ENCODE peak calls at places on chromosomes 2 and 18, in six cellular contexts. E is A549, J is GM12878, B is upper lobe of left lung, D is HepG2, Z is K562. H is an unnamed sample.

GRCh38 chr2:134712736-134713495 is 5.9 kb downstream of the TMEM163 start:
- ATAC-seq in J (no peak), B (peak; percentile 40), D (no peak), Z (no peak), E (no peak), H (no peak)

GRCh38 chr18:63980896-63981454 is 11.1 kb downstream of the SERPINB8 start:
- ATAC-seq in J (no peak), E (no peak), Z (no peak), D (no peak), B (peak; percentile 28), H (no peak)

GRCh38 chr2:19312949-19313348 is 45.5 kb downstream of the OSR1 start:
- ATAC-seq in D (peak; percentile 98), J (peak; percentile 81), E (peak; percentile 84), B (no peak), Z (no peak), H (no peak)

GRCh38 chr18:10893761-10894160 is 255.6 kb downstream of the PIEZO2 start:
- ATAC-seq in Z (no peak), J (no peak), E (no peak), B (no peak), D (no peak), H (no peak)

GRCh38 chr2:3062476-3063260 is 314.9 kb downstream of the EIPR1 start:
- ATAC-seq in B (peak; percentile 12), Z (peak; percentile 63), E (peak; percentile 41), J (no peak), D (peak; percentile 59), H (no peak)

GRCh38 chr2:162333968-162334367 is 10.0 kb upstream of the GCA start:
- ATAC-seq in D (peak; percentile 95), E (peak; percentile 90), Z (no peak), J (peak; percentile 91), B (peak; percentile 55), H (no peak)

GRCh38 chr2:26692814-26693286 is 328 bp downstream of the KCNK3 start:
- ATAC-seq in D (no peak), Z (no peak), J (no peak), E (peak; percentile 18), B (no peak), H (peak; percentile 42)

GRCh38 chr2:216644846-216645635 is 11.8 kb downstream of the IGFBP2 start:
- ATAC-seq in Z (no peak), D (no peak), E (no peak), B (no peak), J (no peak), H (no peak)

GRCh38 chr2:128753321-128753720 is 434.7 kb upstream of the HS6ST1 start:
- ATAC-seq in B (no peak), J (no peak), E (no peak), Z (no peak), D (no peak), H (no peak)

GRCh38 chr2:163735692-163736432 is at the start of gene FIGN:
- ATAC-seq in Z (peak; percentile 56), D (peak; percentile 95), E (peak; percentile 88), J (peak; percentile 49), B (peak; percentile 95), H (peak; percentile 84)

GRCh38 chr2:120558892-120559291 is 176.8 kb upstream of the GLI2 start:
- ATAC-seq in B (no peak), D (no peak), J (no peak), E (no peak), Z (no peak), H (no peak)

GRCh38 chr2:172408143-172408766 is 19.1 kb upstream of the ITGA6 start:
- ATAC-seq in J (no peak), Z (no peak), B (no peak), E (no peak), D (no peak), H (no peak)

GRCh38 chr2:27152102-27152795 is 3.4 kb downstream of the TCF23 start:
- ATAC-seq in E (peak; percentile 68), B (no peak), J (no peak), Z (peak; percentile 77), D (peak; percentile 92), H (no peak)

GRCh38 chr2:216608525-216608924 is 24.7 kb upstream of the IGFBP2 start:
- ATAC-seq in Z (no peak), E (no peak), B (no peak), J (no peak), D (no peak), H (no peak)

GRCh38 chr18:63138469-63139340 is 180.9 kb downstream of the BCL2 start:
- ATAC-seq in J (peak; percentile 58), E (no peak), D (no peak), B (peak; percentile 21), Z (peak; percentile 74), H (no peak)

GRCh38 chr2:66962625-66963207 is 434.4 kb upstream of the ETAA1 start:
- ATAC-seq in Z (no peak), D (no peak), J (no peak), E (no peak), B (no peak), H (peak; percentile 61)

GRCh38 chr2:45210466-45211195 is 201.4 kb upstream of the SIX2 start:
- ATAC-seq in D (no peak), E (no peak), Z (peak; percentile 79), B (peak; percentile 20), J (no peak), H (no peak)

GRCh38 chr2:200314976-200315567 is 8.6 kb downstream of the SPATS2L start:
- ATAC-seq in Z (no peak), E (no peak), D (no peak), B (no peak), J (no peak), H (no peak)

GRCh38 chr2:202032841-202033316 is 776 bp upstream of the FZD7 start:
- ATAC-seq in D (peak; percentile 33), B (peak; percentile 59), J (peak; percentile 55), Z (peak; percentile 64), E (peak; percentile 69), H (peak; percentile 30)
- TF ChIP-seq POLR2A in D (no peak), B (no peak), J (no peak), Z (no peak), E (no peak), H (no peak)

GRCh38 chr2:67996772-67997527 is 65.9 kb downstream of the C1D start:
- ATAC-seq in B (no peak), J (no peak), E (no peak), D (no peak), Z (no peak), H (no peak)
- TF ChIP-seq EP300 in B (no peak), J (no peak), E (no peak), D (no peak), Z (no peak), H (no peak)

DNA sequence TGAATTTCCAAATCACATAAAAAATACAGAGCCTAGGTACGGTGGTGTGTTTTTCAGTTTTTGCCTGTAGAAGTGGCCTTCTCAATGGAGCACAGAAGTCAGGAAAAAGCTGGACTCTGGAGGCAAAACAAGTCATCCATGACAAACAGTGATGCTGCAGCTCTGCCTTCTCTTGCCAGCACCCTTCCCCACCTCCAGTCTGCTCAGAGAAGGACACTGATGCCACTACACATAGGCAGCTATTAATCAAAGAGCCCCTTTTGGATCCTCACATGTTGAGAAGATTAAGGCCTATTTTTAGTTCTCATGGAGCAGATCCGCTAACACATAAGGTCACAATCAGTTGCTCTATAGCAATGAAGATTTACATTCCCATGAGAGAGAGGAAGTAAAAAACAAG is 181.6 kb upstream of the GALNT5 start:
- ATAC-seq in J (peak; percentile 25), E (no peak), D (no peak), B (no peak), Z (no peak), H (no peak)
- TF ChIP-seq CTCF in J (no peak), E (no peak), D (no peak), B (no peak), Z (no peak), H (no peak)

GRCh38 chr2:208020253-208020652 is 5.1 kb downstream of the PLEKHM3 start:
- ATAC-seq in E (no peak), B (no peak), D (no peak), Z (no peak), J (no peak), H (no peak)

GRCh38 chr2:208025814-208026184 is 472 bp upstream of the PLEKHM3 start:
- ATAC-seq in B (peak; percentile 13), D (peak; percentile 40), J (peak; percentile 30), E (peak; percentile 16), Z (peak; percentile 9), H (peak; percentile 6)

DNA sequence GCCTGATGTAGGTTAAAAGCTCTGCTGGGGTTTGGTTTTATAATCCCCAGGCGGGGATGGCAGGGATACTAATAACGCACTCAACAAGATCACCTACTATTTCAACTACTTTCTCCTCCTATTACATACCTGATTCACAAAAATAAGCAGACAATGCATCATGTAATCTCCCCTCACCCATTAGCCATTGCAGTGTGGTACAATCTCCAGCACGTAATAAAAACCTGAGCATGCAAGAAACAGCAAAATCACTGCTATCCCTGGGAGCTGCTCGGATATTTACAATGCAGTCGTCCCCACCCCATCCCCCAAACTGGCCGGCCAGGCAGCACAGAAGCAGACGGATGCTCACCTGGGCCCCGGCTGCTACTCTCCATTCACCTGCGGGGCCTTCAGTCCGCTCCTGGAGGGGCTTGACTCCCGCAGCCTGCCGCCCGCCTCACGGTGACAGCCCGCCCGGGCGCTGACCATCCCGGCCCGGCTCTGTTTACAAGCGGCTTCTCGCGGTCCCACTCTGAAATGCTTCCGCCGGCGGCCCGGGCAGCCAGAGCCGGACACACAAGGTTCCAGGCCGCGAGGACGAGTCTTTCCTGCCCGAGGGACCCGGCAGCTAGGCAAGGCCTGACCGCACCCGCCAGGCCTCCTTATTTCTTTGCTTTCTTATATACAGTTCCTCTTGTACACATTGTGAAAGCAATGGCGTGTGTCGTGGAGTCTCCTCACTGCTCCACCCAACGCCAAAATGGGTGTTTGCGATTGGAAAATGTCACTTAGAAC is at the start of gene PLEKHM3:
- ATAC-seq in Z (peak; percentile 98), B (peak; percentile 99), D (peak; percentile 98), J (peak; percentile 97), E (peak; percentile 99), H (peak; percentile 93)
- TF ChIP-seq POLR2A in Z (peak; percentile 84), B (peak; percentile 55), D (peak; percentile 80), J (peak; percentile 85), E (peak; percentile 64), H (peak; percentile 75)

GRCh38 chr2:197499594-197500502 is at the start of the genes HSPD1 and HSPE1:
- ATAC-seq in E (peak; percentile 93), B (peak; percentile 98), D (peak; percentile 91), Z (peak; percentile 92), J (peak; percentile 88), H (peak; percentile 96)
- TF ChIP-seq EP300 in E (peak; percentile 52), B (peak; percentile 92), D (peak; percentile 99), Z (peak; percentile 70), J (peak; percentile 98), H (peak; percentile 42)

DNA sequence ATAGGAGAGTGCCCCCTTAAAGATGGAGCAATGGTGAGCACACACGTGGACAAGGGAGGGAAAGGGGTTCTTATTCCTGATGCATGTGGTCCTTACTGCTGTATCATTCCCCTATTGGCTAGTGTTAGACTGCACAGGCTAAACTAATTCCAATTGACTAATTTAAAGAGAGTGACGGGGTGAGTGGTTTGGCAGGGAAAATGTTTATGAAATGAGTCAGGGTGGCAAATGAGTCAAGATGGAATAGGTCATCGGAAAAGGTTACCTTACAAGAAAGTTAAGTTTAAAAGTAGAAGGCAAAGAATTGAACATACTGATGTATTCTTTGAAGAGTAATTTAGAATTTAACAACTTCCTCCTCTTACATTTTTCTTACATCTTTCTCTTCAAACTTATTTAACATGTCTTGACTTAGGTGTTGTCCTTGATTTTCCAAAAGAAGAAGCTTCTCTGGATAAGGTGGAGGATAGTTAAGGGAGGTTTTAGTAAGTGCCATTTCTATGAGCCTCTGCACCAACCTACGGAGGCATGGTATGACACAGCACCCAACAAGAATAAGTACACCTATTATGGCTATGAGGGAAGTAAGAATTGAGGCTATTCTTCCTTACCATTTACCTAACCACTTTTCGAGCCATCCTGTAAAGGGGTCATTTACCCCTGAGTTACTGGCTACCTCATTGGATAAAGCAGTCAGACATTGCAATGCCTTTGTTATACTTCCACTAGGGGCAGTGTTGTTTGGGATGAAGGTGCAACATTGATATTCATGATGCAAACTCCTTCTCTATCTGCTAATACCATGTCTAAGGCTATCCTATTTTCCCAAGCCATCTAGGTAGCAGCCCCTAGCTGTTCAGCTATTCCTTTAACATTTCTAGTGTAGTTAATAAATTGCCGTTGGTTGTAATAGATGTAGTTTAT is 1345.8 kb upstream of the LRRTM1 start:
- ATAC-seq in D (no peak), J (peak; percentile 22), B (no peak), E (no peak), Z (no peak), H (no peak)
- TF ChIP-seq CTCF in D (no peak), J (no peak), B (no peak), E (no peak), Z (no peak), H (no peak)